ENCODE peak calls at places on chromosomes 6 and 20, in four cellular contexts. T is AG04450, S is Calu3, X is tibial nerve. N is an unnamed sample.

GRCh38 chr6:43873806-43874714 is 104.0 kb downstream of the VEGFA start:
- DNase-seq in S (peak), T (no peak), X (no peak), N (no peak)

GRCh38 chr20:1388706-1389483 is 4.0 kb downstream of the FKBP1A start:
- DNase-seq in T (no peak), S (no peak), X (no peak), N (no peak)

GRCh38 chr6:11706186-11706585 is 72.4 kb downstream of the ADTRP start:
- DNase-seq in T (no peak), S (no peak), X (no peak), N (no peak)

GRCh38 chr20:19609642-19610223 is 148.3 kb upstream of the RIN2 start:
- DNase-seq in T (no peak), X (no peak), S (no peak), N (no peak)

GRCh38 chr6:88013554-88013953 is 34.1 kb upstream of the SPACA1 start:
- DNase-seq in X (no peak), T (no peak), S (no peak), N (no peak)

GRCh38 chr6:33761922-33762629 is 15.4 kb upstream of the IP6K3 start:
- DNase-seq in X (no peak), S (peak), T (no peak), N (no peak)

GRCh38 chr20:44291754-44292153 is 19.2 kb downstream of the FITM2 start:
- DNase-seq in T (no peak), X (no peak), S (no peak), N (no peak)

GRCh38 chr6:44102527-44102926 is 24.7 kb downstream of the MRPL14 start:
- DNase-seq in T (no peak), X (no peak), S (no peak), N (no peak)

GRCh38 chr20:57266251-57267157 is at the start of gene BMP7:
- DNase-seq in T (no peak), S (no peak), X (peak), N (no peak)

GRCh38 chr6:100549406-100550167 is 84.9 kb upstream of the SIM1 start:
- DNase-seq in S (no peak), T (peak), X (no peak), N (no peak)

GRCh38 chr20:47843886-47844567 is 58.7 kb upstream of the SULF2 start:
- DNase-seq in S (peak), T (no peak), X (no peak), N (no peak)

GRCh38 chr20:20192366-20192765 is 140.0 kb downstream of the CFAP61 start:
- DNase-seq in S (no peak), T (no peak), X (no peak), N (no peak)

GRCh38 chr6:97053643-97054411 is 129.3 kb downstream of the KLHL32 start:
- DNase-seq in X (no peak), S (no peak), T (no peak), N (no peak)

GRCh38 chr6:159941286-159942113 is 27.4 kb upstream of the IGF2R start:
- DNase-seq in X (no peak), S (peak), T (no peak), N (no peak)
- TF ChIP-seq CTCF in X (peak), S (no peak), T (peak), N (peak)

GRCh38 chr6:13427346-13427745 is 60.1 kb downstream of the GFOD1 start:
- DNase-seq in T (no peak), X (no peak), S (no peak), N (no peak)

GRCh38 chr6:13427838-13428527 is 59.4 kb downstream of the GFOD1 start:
- DNase-seq in S (no peak), X (no peak), T (no peak), N (no peak)

GRCh38 chr6:13431059-13431656 is 56.2 kb downstream of the GFOD1 start:
- DNase-seq in X (no peak), S (no peak), T (no peak), N (no peak)

GRCh38 chr6:13429406-13429753 is 58.0 kb downstream of the GFOD1 start:
- DNase-seq in X (no peak), T (no peak), S (no peak), N (no peak)

DNA sequence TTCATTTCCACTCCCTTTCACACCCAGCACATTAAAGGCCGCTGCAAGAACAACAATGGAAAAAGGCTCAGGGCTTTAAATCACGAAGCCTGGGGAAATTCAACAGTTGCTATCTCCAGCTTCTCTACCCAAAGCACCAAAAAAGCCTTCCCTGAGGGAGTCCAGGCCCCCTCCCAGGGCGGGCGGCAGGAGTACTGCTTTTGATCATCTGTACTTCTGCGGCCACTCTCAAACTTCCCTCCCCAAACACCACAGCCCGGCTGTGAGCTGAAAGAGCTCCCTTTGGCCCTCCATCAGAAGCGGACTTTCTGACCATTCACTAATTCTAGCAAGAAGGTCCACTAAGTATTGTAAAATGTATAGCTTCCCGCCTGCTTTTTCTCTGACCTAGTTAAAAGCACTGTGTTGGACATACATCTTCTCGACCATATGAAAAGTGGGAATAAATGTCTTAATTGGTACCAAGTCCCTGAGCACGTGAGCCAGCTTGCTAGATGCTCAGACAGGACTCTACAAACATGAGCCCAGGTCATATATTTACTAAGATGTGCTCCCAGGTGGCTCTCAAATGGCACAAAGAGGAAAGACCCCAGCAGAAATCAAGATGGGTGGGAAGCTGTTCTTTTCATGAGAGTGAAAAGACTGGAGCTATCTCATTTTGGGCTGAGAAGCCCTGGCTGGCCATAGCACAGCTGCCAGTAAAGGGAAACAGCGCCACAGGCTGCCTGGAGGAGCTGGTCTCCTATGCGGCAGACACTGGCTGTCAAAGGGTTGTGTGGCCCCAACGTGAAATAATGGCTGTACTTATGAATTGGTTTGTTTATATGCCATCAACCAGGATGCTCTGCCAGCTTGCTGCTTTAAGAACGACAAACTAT is 58.6 kb downstream of the GFOD1 start:
- DNase-seq in X (no peak), T (no peak), S (no peak), N (no peak)
- TF ChIP-seq CTCF in X (no peak), T (no peak), S (no peak), N (no peak)

GRCh38 chr6:42615518-42615917 is 51.7 kb downstream of the UBR2 start:
- DNase-seq in X (no peak), S (no peak), T (no peak), N (no peak)
- TF ChIP-seq CTCF in X (no peak), S (no peak), T (no peak), N (no peak)

DNA sequence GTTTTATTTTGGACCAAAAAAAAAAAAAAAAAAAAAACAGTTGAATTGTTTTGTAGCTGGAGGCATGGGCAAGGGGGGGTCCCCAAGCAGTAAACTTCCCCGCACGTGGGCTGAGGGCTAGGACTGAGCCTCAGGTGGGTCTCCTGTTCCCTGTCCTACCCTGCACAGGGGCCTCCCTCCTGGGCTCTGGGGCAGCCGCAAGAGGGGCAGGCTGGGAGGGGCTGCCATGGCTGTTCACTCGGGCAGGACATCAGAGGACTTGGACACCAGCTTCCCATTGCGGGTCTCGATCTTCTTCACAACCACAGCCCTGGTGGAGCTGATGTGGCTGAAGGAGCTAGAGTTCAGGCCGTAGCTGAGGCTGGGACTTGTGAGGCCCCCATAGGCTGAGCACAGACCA is 21.1 kb downstream of the SGK1 start:
- DNase-seq in X (no peak), S (no peak), T (no peak), N (no peak)
- TF ChIP-seq CTCF in X (no peak), S (no peak), T (no peak), N (no peak)

DNA sequence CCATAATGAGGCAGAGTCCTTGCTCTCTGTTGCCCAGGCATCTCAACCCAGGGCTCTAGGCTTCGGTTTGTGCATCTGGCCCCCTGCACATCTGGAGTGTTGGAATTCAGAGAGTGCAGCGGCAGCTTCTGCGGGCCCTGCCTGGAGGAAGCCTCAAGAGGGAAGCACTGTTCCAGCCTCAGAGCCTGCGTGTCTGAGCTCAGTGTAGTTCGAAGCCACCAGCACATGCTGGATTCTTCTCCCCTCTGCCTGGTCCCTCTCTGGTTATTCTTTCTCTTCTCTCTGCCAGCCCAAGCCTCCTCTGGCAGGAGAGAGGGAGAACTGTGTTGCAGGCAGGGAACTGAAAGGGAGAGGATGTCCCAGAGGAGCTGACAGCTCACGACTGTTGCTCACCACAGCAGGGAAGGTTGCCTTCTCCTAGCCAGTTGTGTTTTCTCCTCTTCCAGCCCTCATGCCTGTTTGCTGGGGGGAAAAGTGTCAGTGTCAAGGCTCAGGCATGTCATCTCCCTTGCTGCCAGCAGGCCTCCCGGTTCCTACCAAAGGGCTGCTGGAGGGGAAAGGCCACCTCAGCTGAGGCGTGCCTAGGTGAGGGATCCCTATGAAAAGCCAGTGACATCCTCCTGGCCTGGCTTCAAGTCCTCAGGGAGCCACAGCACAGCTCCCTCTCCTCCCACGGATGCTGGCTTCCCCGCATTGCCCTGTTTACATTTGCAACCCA is 126.0 kb upstream of the LRFN2 start:
- DNase-seq in X (no peak), T (no peak), S (no peak), N (no peak)
- TF ChIP-seq CTCF in X (no peak), T (peak), S (no peak), N (no peak)

DNA sequence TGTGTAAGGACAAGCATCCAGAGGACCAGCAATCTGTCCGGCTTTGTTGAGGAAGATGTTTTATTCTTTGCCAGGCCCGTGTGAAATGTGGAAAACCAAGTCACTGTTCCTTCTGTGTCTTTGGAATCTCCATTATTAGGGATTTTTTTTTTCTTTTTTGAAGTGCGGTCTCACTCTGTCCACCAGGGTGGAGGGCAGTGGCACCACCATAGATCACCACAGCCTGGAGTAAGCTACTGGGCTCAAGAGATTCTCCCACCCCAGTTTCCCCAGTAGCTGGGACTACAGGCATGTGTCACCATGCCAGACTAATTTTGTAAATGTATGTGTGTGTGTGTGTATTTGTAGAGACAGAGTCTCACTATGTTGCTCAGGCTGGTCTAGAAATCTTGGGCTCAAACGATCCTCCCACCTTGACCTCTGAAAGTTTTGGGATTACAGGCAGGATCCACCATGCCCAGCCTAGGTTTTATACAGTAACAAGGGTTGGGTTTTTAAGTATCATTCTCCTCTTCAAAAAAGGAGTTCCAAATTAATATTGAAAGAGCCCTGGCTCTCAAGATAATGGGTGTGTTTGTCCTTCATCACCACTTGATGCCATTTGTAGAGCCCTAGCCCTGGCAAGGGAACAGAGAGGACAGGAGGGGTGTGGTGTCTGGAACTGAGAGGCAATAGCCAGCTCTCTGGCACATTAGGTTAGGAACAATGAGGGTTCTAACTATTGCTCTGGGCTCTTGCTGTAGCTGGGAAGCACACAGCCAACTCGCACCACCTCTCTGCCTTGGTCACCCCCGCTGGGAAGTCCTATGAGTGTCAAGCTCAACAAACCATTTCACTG is 3.1 kb downstream of the LAMP5 start:
- DNase-seq in X (no peak), T (no peak), S (no peak), N (no peak)
- TF ChIP-seq CTCF in X (no peak), T (no peak), S (no peak), N (no peak)